ENCODE peak calls at places on chromosome 21, in nine cellular contexts. One of them, this sample, is unnamed.

GRCh38 chr21:27813750-27814149 is 846.9 kb upstream of the ADAMTS5 start:
- DNase-seq in IMR-90: no peak
- DNase-seq in fibroblast of villous mesenchyme: peak
- DNase-seq in heart left ventricle: peak
- DNase-seq in pancreas: no peak
- DNase-seq in fibroblast of lung: no peak
- DNase-seq in cardiac muscle cell: no peak
- DNase-seq in Peyer's patch: no peak
- DNase-seq in GM12878: no peak
- DNase-seq in this sample: no peak

GRCh38 chr21:36145259-36145658 is 10.4 kb downstream of the CBR3 start:
- DNase-seq in IMR-90: no peak
- DNase-seq in fibroblast of villous mesenchyme: no peak
- DNase-seq in heart left ventricle: no peak
- DNase-seq in pancreas: no peak
- DNase-seq in fibroblast of lung: no peak
- DNase-seq in cardiac muscle cell: no peak
- DNase-seq in Peyer's patch: no peak
- DNase-seq in GM12878: no peak
- DNase-seq in this sample: no peak

GRCh38 chr21:45655071-45655470 is 11.5 kb downstream of the PCBP3 start:
- DNase-seq in IMR-90: peak
- DNase-seq in fibroblast of villous mesenchyme: peak
- DNase-seq in heart left ventricle: no peak
- DNase-seq in pancreas: no peak
- DNase-seq in fibroblast of lung: peak
- DNase-seq in cardiac muscle cell: no peak
- DNase-seq in Peyer's patch: no peak
- DNase-seq in GM12878: no peak
- DNase-seq in this sample: no peak

GRCh38 chr21:46110499-46111192 is 12.7 kb downstream of the COL6A2 start:
- DNase-seq in IMR-90: no peak
- DNase-seq in fibroblast of villous mesenchyme: no peak
- DNase-seq in heart left ventricle: peak
- DNase-seq in pancreas: peak
- DNase-seq in fibroblast of lung: no peak
- DNase-seq in cardiac muscle cell: peak
- DNase-seq in Peyer's patch: peak
- DNase-seq in GM12878: no peak
- DNase-seq in this sample: no peak

GRCh38 chr21:46157396-46157986 is 2.1 kb upstream of the FTCD start:
- DNase-seq in IMR-90: no peak
- DNase-seq in fibroblast of villous mesenchyme: no peak
- DNase-seq in heart left ventricle: peak
- DNase-seq in pancreas: no peak
- DNase-seq in fibroblast of lung: no peak
- DNase-seq in cardiac muscle cell: no peak
- DNase-seq in Peyer's patch: no peak
- DNase-seq in GM12878: no peak
- DNase-seq in this sample: no peak

GRCh38 chr21:46159390-46159789 is 4.0 kb upstream of the FTCD start:
- DNase-seq in IMR-90: no peak
- DNase-seq in fibroblast of villous mesenchyme: no peak
- DNase-seq in heart left ventricle: peak
- DNase-seq in pancreas: no peak
- DNase-seq in fibroblast of lung: no peak
- DNase-seq in cardiac muscle cell: no peak
- DNase-seq in Peyer's patch: no peak
- DNase-seq in GM12878: no peak
- DNase-seq in this sample: no peak

GRCh38 chr21:44551290-44552015 is at the start of gene KRTAP10-2:
- DNase-seq in IMR-90: no peak
- DNase-seq in fibroblast of villous mesenchyme: no peak
- DNase-seq in heart left ventricle: peak
- DNase-seq in pancreas: no peak
- DNase-seq in fibroblast of lung: no peak
- DNase-seq in cardiac muscle cell: no peak
- DNase-seq in Peyer's patch: peak
- DNase-seq in GM12878: no peak
- DNase-seq in this sample: no peak

GRCh38 chr21:15063821-15064575 is 802 bp downstream of the NRIP1 start:
- DNase-seq in IMR-90: no peak
- DNase-seq in fibroblast of villous mesenchyme: peak
- DNase-seq in heart left ventricle: peak
- DNase-seq in pancreas: peak
- DNase-seq in fibroblast of lung: peak
- DNase-seq in cardiac muscle cell: peak
- DNase-seq in Peyer's patch: peak
- DNase-seq in GM12878: no peak
- DNase-seq in this sample: no peak

GRCh38 chr21:38460171-38460742 is 38.0 kb downstream of the ERG start:
- DNase-seq in IMR-90: peak
- DNase-seq in fibroblast of villous mesenchyme: no peak
- DNase-seq in heart left ventricle: peak
- DNase-seq in pancreas: no peak
- DNase-seq in fibroblast of lung: peak
- DNase-seq in cardiac muscle cell: no peak
- DNase-seq in Peyer's patch: no peak
- DNase-seq in GM12878: no peak
- DNase-seq in this sample: no peak

GRCh38 chr21:31278511-31279155 is 65.4 kb downstream of the TIAM1 start:
- DNase-seq in IMR-90: peak
- DNase-seq in fibroblast of villous mesenchyme: peak
- DNase-seq in heart left ventricle: no peak
- DNase-seq in pancreas: no peak
- DNase-seq in fibroblast of lung: peak
- DNase-seq in cardiac muscle cell: no peak
- DNase-seq in Peyer's patch: no peak
- DNase-seq in GM12878: no peak
- DNase-seq in this sample: no peak
- TF ChIP-seq CTCF in IMR-90: no peak
- TF ChIP-seq CTCF in fibroblast of villous mesenchyme: no peak
- TF ChIP-seq CTCF in heart left ventricle: no peak
- TF ChIP-seq CTCF in pancreas: no peak
- TF ChIP-seq CTCF in fibroblast of lung: no peak
- TF ChIP-seq CTCF in cardiac muscle cell: no peak
- TF ChIP-seq CTCF in Peyer's patch: no peak
- TF ChIP-seq CTCF in GM12878: no peak
- TF ChIP-seq CTCF in this sample: no peak

DNA sequence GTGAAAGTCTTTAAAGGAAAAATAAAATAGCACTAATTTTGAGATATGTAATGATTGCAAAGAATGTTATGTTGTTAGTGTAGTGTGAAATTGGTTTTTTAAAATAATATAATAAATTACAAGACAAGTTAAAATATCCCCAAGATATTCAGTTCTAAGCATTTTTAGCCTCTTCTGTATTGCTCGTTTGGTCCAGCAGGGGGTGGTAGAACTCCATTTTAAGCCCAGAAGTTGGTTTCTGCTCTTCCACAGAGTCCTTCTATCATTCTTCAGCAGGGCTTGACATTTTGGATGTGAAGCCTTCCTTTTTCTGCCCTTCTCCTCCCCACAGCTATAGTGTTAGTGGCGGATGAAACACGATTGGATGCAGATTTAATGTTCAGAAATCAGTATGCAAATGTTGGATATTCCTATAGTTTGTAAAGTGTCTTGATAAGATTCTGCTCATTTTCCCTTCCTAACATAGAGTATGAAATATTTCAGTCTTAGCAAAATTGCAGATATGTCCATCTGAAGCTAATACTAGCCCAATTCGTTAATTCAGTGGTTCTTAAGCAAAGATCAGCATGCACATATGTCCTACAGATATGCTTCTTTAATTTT is 1.5 kb downstream of the NCAM2 start:
- DNase-seq in IMR-90: peak
- DNase-seq in fibroblast of villous mesenchyme: peak
- DNase-seq in heart left ventricle: no peak
- DNase-seq in pancreas: no peak
- DNase-seq in fibroblast of lung: peak
- DNase-seq in cardiac muscle cell: peak
- DNase-seq in Peyer's patch: no peak
- DNase-seq in GM12878: no peak
- DNase-seq in this sample: peak
- H3K4me3 ChIP-seq in IMR-90: no peak
- H3K4me3 ChIP-seq in fibroblast of villous mesenchyme: no peak
- H3K4me3 ChIP-seq in heart left ventricle: peak
- H3K4me3 ChIP-seq in pancreas: no peak
- H3K4me3 ChIP-seq in fibroblast of lung: peak
- H3K4me3 ChIP-seq in cardiac muscle cell: no peak
- H3K4me3 ChIP-seq in Peyer's patch: no peak
- H3K4me3 ChIP-seq in GM12878: no peak
- H3K4me3 ChIP-seq in this sample: peak

GRCh38 chr21:39971961-39972360 is 104.7 kb downstream of the PCP4 start:
- DNase-seq in IMR-90: no peak
- DNase-seq in fibroblast of villous mesenchyme: no peak
- DNase-seq in heart left ventricle: no peak
- DNase-seq in pancreas: no peak
- DNase-seq in fibroblast of lung: no peak
- DNase-seq in cardiac muscle cell: no peak
- DNase-seq in Peyer's patch: no peak
- DNase-seq in GM12878: no peak
- DNase-seq in this sample: no peak

GRCh38 chr21:39968010-39968409 is 100.8 kb downstream of the PCP4 start:
- DNase-seq in IMR-90: no peak
- DNase-seq in fibroblast of villous mesenchyme: no peak
- DNase-seq in heart left ventricle: no peak
- DNase-seq in pancreas: no peak
- DNase-seq in fibroblast of lung: no peak
- DNase-seq in cardiac muscle cell: no peak
- DNase-seq in Peyer's patch: no peak
- DNase-seq in GM12878: no peak
- DNase-seq in this sample: no peak

GRCh38 chr21:39966786-39967185 is 99.5 kb downstream of the PCP4 start:
- DNase-seq in IMR-90: no peak
- DNase-seq in fibroblast of villous mesenchyme: no peak
- DNase-seq in heart left ventricle: no peak
- DNase-seq in pancreas: no peak
- DNase-seq in fibroblast of lung: no peak
- DNase-seq in cardiac muscle cell: no peak
- DNase-seq in Peyer's patch: no peak
- DNase-seq in GM12878: no peak
- DNase-seq in this sample: no peak

GRCh38 chr21:39972471-39972870 is 105.2 kb downstream of the PCP4 start:
- DNase-seq in IMR-90: no peak
- DNase-seq in fibroblast of villous mesenchyme: no peak
- DNase-seq in heart left ventricle: no peak
- DNase-seq in pancreas: no peak
- DNase-seq in fibroblast of lung: no peak
- DNase-seq in cardiac muscle cell: no peak
- DNase-seq in Peyer's patch: no peak
- DNase-seq in GM12878: no peak
- DNase-seq in this sample: no peak

DNA sequence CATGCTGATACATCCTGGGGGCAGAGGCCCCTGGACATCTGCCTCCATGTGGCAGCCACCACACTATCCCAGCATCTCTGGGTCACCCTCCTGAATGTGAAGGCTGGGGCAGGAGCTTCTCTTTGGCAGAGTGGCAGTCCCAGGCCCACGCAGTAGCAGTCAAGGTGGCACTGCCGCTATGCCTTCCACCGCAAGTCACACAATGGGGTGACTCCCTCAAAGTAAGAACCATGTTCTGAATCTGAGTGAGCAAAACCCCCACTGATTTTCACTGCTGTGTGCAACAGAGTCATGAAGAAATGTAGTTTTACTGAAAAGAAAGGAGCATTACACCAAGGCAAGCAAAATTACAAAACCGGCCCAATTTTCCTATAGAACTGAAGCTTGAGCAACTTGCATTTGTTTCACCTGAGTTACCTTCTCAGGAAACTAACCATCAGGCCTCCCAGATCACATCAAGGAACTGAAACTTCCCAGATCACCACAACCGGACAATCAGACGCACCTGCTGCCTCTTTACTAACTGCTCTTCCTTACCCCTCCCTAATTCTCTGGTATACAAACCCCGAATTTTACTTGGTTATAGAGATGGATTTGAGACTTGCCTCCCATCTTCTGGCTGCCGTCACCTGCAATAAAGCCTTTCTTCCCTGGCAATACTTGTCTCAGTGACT is 102.6 kb downstream of the PCP4 start:
- DNase-seq in IMR-90: no peak
- DNase-seq in fibroblast of villous mesenchyme: no peak
- DNase-seq in heart left ventricle: no peak
- DNase-seq in pancreas: no peak
- DNase-seq in fibroblast of lung: no peak
- DNase-seq in cardiac muscle cell: no peak
- DNase-seq in Peyer's patch: no peak
- DNase-seq in GM12878: no peak
- DNase-seq in this sample: no peak
- TF ChIP-seq CTCF in IMR-90: no peak
- TF ChIP-seq CTCF in fibroblast of villous mesenchyme: no peak
- TF ChIP-seq CTCF in heart left ventricle: no peak
- TF ChIP-seq CTCF in pancreas: no peak
- TF ChIP-seq CTCF in fibroblast of lung: no peak
- TF ChIP-seq CTCF in cardiac muscle cell: no peak
- TF ChIP-seq CTCF in Peyer's patch: no peak
- TF ChIP-seq CTCF in GM12878: no peak
- TF ChIP-seq CTCF in this sample: no peak

DNA sequence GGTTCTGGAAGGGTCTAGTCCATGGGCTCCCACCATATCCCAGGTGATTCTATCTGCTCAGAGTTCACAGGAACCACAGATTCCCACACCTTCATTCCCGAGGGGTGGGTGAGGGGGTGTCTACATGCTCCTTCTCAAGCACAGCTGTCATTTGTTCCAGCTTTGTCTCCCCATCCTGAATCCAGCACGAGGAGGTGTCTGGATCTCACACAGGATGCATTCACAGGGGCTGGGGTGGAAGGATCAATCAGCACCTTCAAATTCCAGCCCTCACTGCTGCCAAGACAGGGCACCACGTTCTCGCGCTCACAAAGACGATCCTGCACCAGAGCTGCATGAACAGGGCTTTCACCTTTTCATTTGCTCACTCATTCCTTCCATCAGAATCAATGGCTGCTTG is 52.7 kb downstream of the TCP10L start:
- DNase-seq in IMR-90: no peak
- DNase-seq in fibroblast of villous mesenchyme: no peak
- DNase-seq in heart left ventricle: no peak
- DNase-seq in pancreas: no peak
- DNase-seq in fibroblast of lung: no peak
- DNase-seq in cardiac muscle cell: no peak
- DNase-seq in Peyer's patch: no peak
- DNase-seq in GM12878: no peak
- DNase-seq in this sample: no peak
- H3K4me3 ChIP-seq in IMR-90: no peak
- H3K4me3 ChIP-seq in fibroblast of villous mesenchyme: no peak
- H3K4me3 ChIP-seq in heart left ventricle: no peak
- H3K4me3 ChIP-seq in pancreas: no peak
- H3K4me3 ChIP-seq in fibroblast of lung: no peak
- H3K4me3 ChIP-seq in cardiac muscle cell: no peak
- H3K4me3 ChIP-seq in Peyer's patch: no peak
- H3K4me3 ChIP-seq in GM12878: no peak
- H3K4me3 ChIP-seq in this sample: no peak